ENCODE peak calls at places on chromosome 3, in six cellular contexts. Q, D, R, B, W and Z are unnamed samples.

GRCh38 chr3:99419111-99419510 is 219.3 kb upstream of the COL8A1 start:
- DNase-seq in Q (no peak), D (no peak), R (no peak), B (no peak), W (no peak), Z (no peak)

GRCh38 chr3:167187211-167187610 is 192.9 kb downstream of the ZBBX start:
- DNase-seq in Q (no peak), D (no peak), R (no peak), B (no peak), W (no peak), Z (no peak)

GRCh38 chr3:14524920-14525660 is 15.1 kb downstream of the GRIP2 start:
- DNase-seq in Q (no peak), D (no peak), R (no peak), B (no peak), W (no peak), Z (no peak)

GRCh38 chr3:107772016-107772415 is 249.3 kb downstream of the BBX start:
- DNase-seq in Q (no peak), D (no peak), R (no peak), B (no peak), W (no peak), Z (no peak)

GRCh38 chr3:52429031-52429430 is 15.9 kb downstream of the SEMA3G start:
- DNase-seq in Q (no peak), D (no peak), R (no peak), B (no peak), W (no peak), Z (no peak)

GRCh38 chr3:45915518-45916231 is 27.6 kb upstream of the CXCR6 start:
- DNase-seq in Q (no peak), D (peak), R (no peak), B (no peak), W (peak), Z (no peak)

GRCh38 chr3:48135773-48136495 is 52.3 kb downstream of the CDC25A start:
- DNase-seq in Q (no peak), D (no peak), R (peak), B (no peak), W (no peak), Z (no peak)

GRCh38 chr3:161600185-161600584 is 103.6 kb downstream of the OTOL1 start:
- DNase-seq in Q (no peak), D (no peak), R (no peak), B (no peak), W (no peak), Z (no peak)

GRCh38 chr3:184229424-184230080 is at the start of gene VWA5B2:
- DNase-seq in Q (peak), D (peak), R (peak), B (peak), W (no peak), Z (no peak)

GRCh38 chr3:116445291-116445841 is at the start of gene LSAMP:
- DNase-seq in Q (peak), D (no peak), R (no peak), B (peak), W (no peak), Z (peak)

GRCh38 chr3:10164546-10165393 is at the start of gene IRAK2:
- DNase-seq in Q (peak), D (peak), R (peak), B (peak), W (no peak), Z (peak)

GRCh38 chr3:125069452-125069851 is 13.7 kb upstream of the HEG1 start:
- DNase-seq in Q (no peak), D (no peak), R (no peak), B (no peak), W (no peak), Z (no peak)

GRCh38 chr3:17544632-17545031 is 197.8 kb downstream of the TBC1D5 start:
- DNase-seq in Q (no peak), D (no peak), R (no peak), B (no peak), W (no peak), Z (no peak)

GRCh38 chr3:99970198-99970597 is 144.1 kb downstream of the FILIP1L start:
- DNase-seq in Q (no peak), D (no peak), R (no peak), B (no peak), W (peak), Z (no peak)

GRCh38 chr3:66268864-66269263 is 48.1 kb downstream of the SLC25A26 start:
- DNase-seq in Q (no peak), D (no peak), R (no peak), B (no peak), W (no peak), Z (no peak)

GRCh38 chr3:44363591-44363990 is 25.0 kb downstream of the TCAIM start:
- DNase-seq in Q (no peak), D (no peak), R (peak), B (no peak), W (no peak), Z (no peak)

GRCh38 chr3:168459229-168459784 is 363.6 kb upstream of the GOLIM4 start:
- DNase-seq in Q (no peak), D (no peak), R (no peak), B (no peak), W (no peak), Z (no peak)

GRCh38 chr3:136835817-136836510 is 17.0 kb downstream of the SLC35G2 start:
- DNase-seq in Q (no peak), D (no peak), R (no peak), B (no peak), W (no peak), Z (no peak)

GRCh38 chr3:140176526-140176925 is 241.5 kb downstream of the CLSTN2 start:
- DNase-seq in Q (no peak), D (no peak), R (no peak), B (no peak), W (no peak), Z (no peak)

GRCh38 chr3:50122661-50123391 is 32.3 kb upstream of the SEMA3F start:
- DNase-seq in Q (no peak), D (no peak), R (no peak), B (peak), W (no peak), Z (no peak)

GRCh38 chr3:127445581-127446368 is 144.8 kb downstream of the TPRA1 start:
- DNase-seq in Q (no peak), D (no peak), R (no peak), B (no peak), W (no peak), Z (no peak)

GRCh38 chr3:72739521-72740466 is 108.5 kb downstream of the SHQ1 start:
- DNase-seq in Q (no peak), D (no peak), R (no peak), B (no peak), W (no peak), Z (no peak)

GRCh38 chr3:54262541-54262940 is 140.2 kb downstream of the CACNA2D3 start:
- DNase-seq in Q (no peak), D (no peak), R (no peak), B (no peak), W (no peak), Z (no peak)

GRCh38 chr3:75906555-75907112 is 121.3 kb upstream of the ZNF717 start:
- DNase-seq in Q (peak), D (no peak), R (no peak), B (peak), W (no peak), Z (peak)
- TF ChIP-seq YY1 in Q (no peak), D (no peak), R (no peak), B (no peak), W (no peak), Z (no peak)

GRCh38 chr3:150335631-150336030 is 72.5 kb upstream of the TSC22D2 start:
- DNase-seq in Q (no peak), D (no peak), R (no peak), B (no peak), W (no peak), Z (no peak)
- TF ChIP-seq YY1 in Q (no peak), D (no peak), R (no peak), B (no peak), W (no peak), Z (no peak)

GRCh38 chr3:179410999-179411398 is 40.3 kb downstream of the GNB4 start:
- DNase-seq in Q (no peak), D (no peak), R (no peak), B (no peak), W (no peak), Z (no peak)
- TF ChIP-seq YY1 in Q (no peak), D (no peak), R (no peak), B (no peak), W (no peak), Z (no peak)

DNA sequence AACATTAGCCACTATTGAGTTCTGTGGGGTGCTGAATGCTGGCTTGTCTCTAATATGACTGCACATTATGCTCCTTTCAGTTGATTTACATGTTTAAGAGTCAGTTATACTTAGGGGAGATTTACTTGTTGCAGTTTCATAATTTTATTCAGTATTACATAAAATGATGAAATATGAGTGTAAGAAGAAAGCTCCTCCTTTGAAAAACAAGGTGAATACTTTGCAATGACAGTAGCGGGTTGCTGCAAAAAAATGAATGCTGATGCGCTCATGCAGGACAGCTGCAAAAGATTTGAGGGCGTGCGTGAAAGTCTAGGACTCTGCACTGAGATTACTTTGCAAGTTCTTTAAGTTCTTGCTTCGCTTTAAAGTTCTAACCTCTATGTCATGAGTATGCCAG is 22.6 kb downstream of the SENP5 start:
- DNase-seq in Q (no peak), D (no peak), R (no peak), B (no peak), W (no peak), Z (no peak)
- TF ChIP-seq YY1 in Q (no peak), D (no peak), R (no peak), B (no peak), W (no peak), Z (no peak)

DNA sequence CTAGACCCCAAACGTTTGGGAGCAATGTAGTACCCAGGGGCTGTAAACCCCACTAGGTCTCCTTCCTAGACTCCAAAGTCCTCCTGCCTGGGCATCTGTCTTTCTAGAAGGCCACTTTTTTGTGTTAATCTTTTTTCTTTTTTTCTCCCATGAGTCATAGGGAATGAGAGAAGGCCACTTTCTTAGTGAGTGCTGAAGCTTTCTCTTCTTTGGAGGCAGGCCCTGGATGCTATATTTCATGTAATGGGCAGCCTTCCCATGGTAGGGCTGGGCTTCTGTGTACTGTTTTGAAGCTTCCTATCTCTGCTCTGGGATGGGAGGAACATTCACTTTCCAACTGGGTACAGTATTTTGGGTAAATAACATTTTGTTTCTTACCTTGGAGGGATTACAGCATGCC is 15.2 kb upstream of the RTP2 start:
- DNase-seq in Q (no peak), D (no peak), R (no peak), B (no peak), W (no peak), Z (no peak)
- TF ChIP-seq YY1 in Q (no peak), D (no peak), R (no peak), B (no peak), W (no peak), Z (no peak)

DNA sequence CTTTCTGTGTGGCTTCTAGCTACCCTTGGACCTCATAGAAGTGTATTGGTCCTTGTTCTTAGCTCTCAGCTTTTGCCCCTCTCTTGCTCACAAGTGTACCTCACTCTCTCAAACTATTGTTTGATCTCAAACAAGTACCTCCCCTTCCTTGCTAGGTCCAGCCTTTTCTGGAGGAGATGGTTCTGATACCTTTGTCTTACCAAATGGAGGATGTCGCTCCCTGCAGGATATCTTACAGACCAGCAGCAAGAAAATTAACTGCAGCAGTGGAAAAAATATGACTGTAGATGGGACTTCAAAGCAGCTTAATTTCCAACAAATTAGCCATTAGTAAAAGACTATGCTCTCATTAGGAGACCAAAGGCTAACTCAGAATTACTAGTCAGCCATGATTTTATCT is 388.1 kb upstream of the ROBO2 start:
- DNase-seq in Q (no peak), D (no peak), R (no peak), B (no peak), W (no peak), Z (no peak)
- TF ChIP-seq YY1 in Q (no peak), D (no peak), R (no peak), B (no peak), W (no peak), Z (no peak)

GRCh38 chr3:157040456-157040855 is 119.5 kb downstream of the CCNL1 start:
- DNase-seq in Q (no peak), D (no peak), R (no peak), B (no peak), W (no peak), Z (no peak)
- TF ChIP-seq YY1 in Q (no peak), D (no peak), R (no peak), B (no peak), W (no peak), Z (no peak)